ENCODE peak calls at places on chromosomes 6 and 20, in nine cellular contexts. Y is caudate nucleus; Z is psoas muscle; F is A549; V is left lung; C is tibial artery; W is CD4-positive, alpha-beta T cell; J is heart left ventricle; A is lower lobe of right lung. N is an unnamed sample.

GRCh38 chr6:16766043-16766521 is 4.8 kb upstream of the ATXN1 start:
- DNase-seq in Z (no peak), Y (no peak), W (no peak), C (no peak), A (no peak), J (no peak), V (no peak), F (no peak), N (no peak)

GRCh38 chr6:3294921-3295871 is 36.4 kb downstream of the PSMG4 start:
- DNase-seq in Y (no peak), F (no peak), J (no peak), W (no peak), Z (peak), V (peak), A (no peak), C (peak), N (no peak)

GRCh38 chr6:28816909-28817807 is 106.6 kb downstream of the TRIM27 start:
- DNase-seq in J (no peak), F (no peak), A (no peak), V (no peak), Z (no peak), C (no peak), W (no peak), Y (no peak), N (no peak)

GRCh38 chr20:43584448-43585138 is 6.1 kb upstream of the IFT52 start:
- DNase-seq in F (no peak), Y (no peak), W (no peak), C (no peak), V (no peak), J (no peak), Z (no peak), A (no peak), N (no peak)

GRCh38 chr6:42404494-42404893 is 47.2 kb downstream of the TRERF1 start:
- DNase-seq in V (no peak), W (no peak), Y (no peak), F (peak), A (no peak), Z (no peak), J (no peak), C (no peak), N (peak)

GRCh38 chr20:50450961-50451752 is 59.0 kb upstream of the PTPN1 start:
- DNase-seq in W (no peak), F (no peak), A (no peak), J (no peak), V (peak), Y (no peak), C (peak), Z (peak), N (no peak)

GRCh38 chr20:40682104-40683045 is 6.7 kb downstream of the MAFB start:
- DNase-seq in Y (no peak), W (no peak), Z (no peak), A (peak), V (no peak), J (peak), F (no peak), C (no peak), N (no peak)

GRCh38 chr6:5728726-5729434 is 277.8 kb downstream of the NRN1 start:
- DNase-seq in Y (no peak), A (no peak), Z (no peak), C (no peak), V (peak), J (no peak), F (no peak), W (no peak), N (peak)

GRCh38 chr20:1803216-1804128 is 91.7 kb upstream of the SIRPA start:
- DNase-seq in Y (peak), W (no peak), C (peak), A (peak), J (peak), Z (peak), F (no peak), V (peak), N (no peak)

GRCh38 chr20:25738198-25738597 is 41.5 kb upstream of the ZNF337 start:
- DNase-seq in F (no peak), A (no peak), Z (no peak), C (no peak), W (no peak), V (no peak), J (no peak), Y (no peak), N (peak)

DNA sequence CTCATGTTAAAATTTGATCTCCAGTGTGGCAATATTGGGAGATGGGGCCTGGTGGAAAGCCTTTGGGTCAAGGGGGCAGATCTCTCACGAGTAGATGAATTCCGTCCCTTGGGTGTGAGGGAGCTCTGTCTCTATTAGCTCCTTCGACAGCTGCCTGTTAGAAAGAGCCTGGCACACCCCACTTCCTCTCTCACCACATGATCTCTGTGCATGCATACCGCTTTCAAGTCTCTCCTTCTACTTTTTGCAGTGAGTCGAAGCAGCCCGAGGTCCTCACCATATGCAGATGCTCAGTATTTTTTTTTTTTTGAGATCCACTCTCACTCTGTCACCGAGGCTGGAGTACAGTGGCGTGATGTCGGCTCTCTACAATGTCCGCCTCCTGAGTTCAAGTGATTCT is 176.9 kb downstream of the SYNDIG1 start:
- DNase-seq in C (no peak), W (no peak), J (no peak), Y (no peak), A (no peak), Z (no peak), F (no peak), V (no peak), N (no peak)
- H3K27ac ChIP-seq in C (no peak), W (no peak), J (no peak), Y (no peak), A (no peak), Z (no peak), F (no peak), V (no peak), N (no peak)

GRCh38 chr6:134379599-134379998 is 61.7 kb upstream of the SGK1 start:
- DNase-seq in A (no peak), Y (no peak), Z (no peak), W (no peak), V (no peak), C (no peak), F (no peak), J (no peak), N (no peak)

GRCh38 chr6:134375199-134375598 is 57.3 kb upstream of the SGK1 start:
- DNase-seq in C (no peak), F (no peak), J (no peak), V (no peak), Y (no peak), Z (no peak), W (no peak), A (no peak), N (no peak)

GRCh38 chr6:134379086-134379485 is 61.2 kb upstream of the SGK1 start:
- DNase-seq in Z (no peak), A (peak), Y (no peak), W (no peak), F (no peak), C (no peak), V (peak), J (no peak), N (peak)

GRCh38 chr6:134374486-134374885 is 56.6 kb upstream of the SGK1 start:
- DNase-seq in A (no peak), V (no peak), Y (no peak), J (no peak), F (no peak), Z (no peak), W (no peak), C (peak), N (no peak)

DNA sequence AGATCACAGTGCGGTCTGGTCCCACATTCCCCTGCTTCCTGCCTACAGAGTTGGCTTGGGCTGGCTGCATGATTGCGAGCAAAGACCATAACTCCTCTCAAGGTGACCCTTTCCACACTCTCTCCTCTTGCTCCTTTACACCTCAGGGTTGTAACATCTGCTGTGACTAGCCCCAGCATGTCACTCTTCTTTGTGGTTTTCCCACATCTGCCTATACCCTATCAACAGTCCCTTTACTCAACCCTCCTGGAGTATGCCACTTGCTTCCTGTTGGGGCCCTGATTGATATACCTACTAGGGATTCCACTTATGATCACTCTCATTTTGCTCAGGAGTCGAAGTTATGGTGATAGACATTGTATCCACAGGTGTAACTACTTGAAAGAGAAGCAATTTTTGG is 58.9 kb upstream of the SGK1 start:
- DNase-seq in Y (no peak), C (no peak), A (no peak), W (no peak), F (no peak), J (no peak), Z (no peak), V (no peak), N (no peak)
- H3K27ac ChIP-seq in Y (no peak), C (no peak), A (no peak), W (no peak), F (no peak), J (no peak), Z (no peak), V (no peak), N (no peak)

GRCh38 chr6:137928286-137928685 is 61.2 kb downstream of the TNFAIP3 start:
- DNase-seq in A (peak), Z (no peak), J (peak), V (peak), Y (no peak), C (peak), W (no peak), F (no peak), N (no peak)
- H3K27ac ChIP-seq in A (no peak), Z (peak), J (no peak), V (peak), Y (no peak), C (no peak), W (no peak), F (no peak), N (no peak)

GRCh38 chr6:25366785-25367657 is 87.8 kb downstream of the CARMIL1 start:
- DNase-seq in F (no peak), A (no peak), Y (no peak), W (no peak), J (no peak), C (no peak), Z (no peak), V (no peak), N (no peak)

GRCh38 chr6:25369043-25369442 is 89.9 kb downstream of the CARMIL1 start:
- DNase-seq in W (no peak), J (peak), Z (no peak), Y (no peak), V (no peak), A (no peak), F (no peak), C (no peak), N (no peak)

GRCh38 chr6:25363429-25363828 is 84.3 kb downstream of the CARMIL1 start:
- DNase-seq in Z (no peak), J (no peak), A (no peak), Y (no peak), F (no peak), C (no peak), W (no peak), V (no peak), N (no peak)

GRCh38 chr6:25369450-25370086 is 90.4 kb downstream of the CARMIL1 start:
- DNase-seq in W (no peak), F (no peak), Z (no peak), C (no peak), A (no peak), J (peak), Y (no peak), V (no peak), N (no peak)

GRCh38 chr6:25365159-25365558 is 86.0 kb downstream of the CARMIL1 start:
- DNase-seq in J (no peak), Y (no peak), V (no peak), F (no peak), C (no peak), W (no peak), Z (no peak), A (no peak), N (no peak)
- H3K27ac ChIP-seq in J (no peak), Y (no peak), V (no peak), F (no peak), C (no peak), W (no peak), Z (no peak), A (no peak), N (no peak)

GRCh38 chr6:14520536-14520935 is 403.0 kb downstream of the CD83 start:
- DNase-seq in Z (no peak), V (no peak), C (no peak), Y (no peak), W (no peak), F (no peak), A (no peak), J (no peak), N (peak)

GRCh38 chr6:14520029-14520428 is 402.5 kb downstream of the CD83 start:
- DNase-seq in A (no peak), Z (no peak), J (no peak), W (no peak), V (no peak), F (no peak), Y (no peak), C (no peak), N (peak)

GRCh38 chr6:14516947-14517346 is 399.4 kb downstream of the CD83 start:
- DNase-seq in W (no peak), Z (no peak), V (no peak), J (no peak), C (no peak), Y (no peak), F (no peak), A (no peak), N (no peak)

GRCh38 chr6:14518515-14519217 is 401.1 kb downstream of the CD83 start:
- DNase-seq in J (peak), W (no peak), Z (no peak), C (no peak), F (no peak), A (no peak), Y (no peak), V (no peak), N (no peak)

DNA sequence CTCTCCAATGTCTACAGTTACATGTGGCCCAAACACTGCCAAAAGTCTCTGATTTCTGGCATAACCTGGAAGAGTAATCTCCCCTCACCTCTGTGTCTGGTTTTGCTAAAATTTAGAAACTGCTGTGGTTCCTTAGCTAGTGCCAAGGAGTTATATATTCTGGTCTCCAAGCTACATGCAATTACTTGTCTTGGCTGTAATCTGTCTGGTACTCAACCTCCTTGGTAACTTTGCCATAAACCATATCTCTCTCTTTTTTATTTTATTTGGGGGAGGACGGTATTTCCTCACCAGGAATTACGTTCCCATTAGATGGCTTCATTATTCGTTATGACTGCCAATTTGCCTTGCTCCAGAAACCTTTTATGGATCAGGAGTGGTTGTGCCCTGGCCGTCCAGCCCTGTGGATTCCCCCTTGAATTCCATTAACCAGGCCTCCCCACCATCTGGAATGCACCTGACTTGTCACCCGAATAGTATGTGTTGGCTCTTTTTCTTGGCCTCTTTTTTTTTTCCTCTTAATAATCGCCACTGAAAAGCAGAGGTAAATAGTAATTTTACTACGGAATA is 400.0 kb downstream of the CD83 start:
- DNase-seq in Y (no peak), V (no peak), J (no peak), C (no peak), F (no peak), A (no peak), W (no peak), Z (no peak), N (no peak)
- H3K27ac ChIP-seq in Y (no peak), V (no peak), J (no peak), C (no peak), F (no peak), A (no peak), W (no peak), Z (no peak), N (peak)